ENCODE peak calls at places on chromosomes 11 and 22, in five cellular contexts. G is tibial nerve, Q is MM.1S, H is MCF 10A, S is cardiac muscle cell. B is an unnamed sample.

GRCh38 chr11:20668844-20669832 is at the start of gene NELL1:
- DNase-seq in G (no peak), Q (no peak), H (no peak), S (peak; percentile 7), B (no peak)

GRCh38 chr11:95104121-95104830 is 14.6 kb downstream of the ENDOD1 start:
- DNase-seq in G (no peak), Q (no peak), H (no peak), S (no peak), B (no peak)

GRCh38 chr22:42439821-42440674 is 7.8 kb upstream of the NFAM1 start:
- DNase-seq in G (peak; percentile 40), Q (no peak), H (peak; percentile 56), S (peak; percentile 40), B (no peak)

GRCh38 chr11:125569913-125570621 is 790 bp downstream of the EI24 start:
- DNase-seq in G (no peak), Q (peak; percentile 23), H (peak; percentile 28), S (no peak), B (peak; percentile 27)

GRCh38 chr22:38781033-38781432 is 12.9 kb downstream of the DNAL4 start:
- DNase-seq in G (no peak), Q (no peak), H (no peak), S (no peak), B (no peak)

GRCh38 chr11:78901831-78902230 is 327.2 kb upstream of the NARS2 start:
- DNase-seq in G (no peak), Q (no peak), H (no peak), S (no peak), B (no peak)

GRCh38 chr11:76303399-76303798 is 77.5 kb downstream of the THAP12 start:
- DNase-seq in G (no peak), Q (no peak), H (no peak), S (no peak), B (no peak)

GRCh38 chr11:1927151-1928037 is 7.9 kb downstream of the TNNT3 start:
- DNase-seq in G (no peak), Q (no peak), H (no peak), S (no peak), B (no peak)

GRCh38 chr11:646214-646613 is 9.1 kb downstream of the DRD4 start:
- DNase-seq in G (no peak), Q (no peak), H (no peak), S (no peak), B (no peak)

GRCh38 chr11:41534861-41535260 is 75.4 kb upstream of the LRRC4C start:
- DNase-seq in G (no peak), Q (peak; percentile 26), H (no peak), S (no peak), B (no peak)

GRCh38 chr11:75337195-75337654 is 14.2 kb downstream of the ARRB1 start:
- DNase-seq in G (no peak), Q (no peak), H (peak; percentile 72), S (peak; percentile 61), B (no peak)

GRCh38 chr22:31394326-31394725 is 5.1 kb upstream of the DRG1 start:
- DNase-seq in G (no peak), Q (no peak), H (no peak), S (no peak), B (no peak)

GRCh38 chr11:31160504-31161422 is 208.8 kb downstream of the DCDC1 start:
- DNase-seq in G (no peak), Q (peak; percentile 15), H (peak; percentile 36), S (no peak), B (no peak)

GRCh38 chr11:102469196-102469821 is 16.7 kb upstream of the TMEM123 start:
- DNase-seq in G (no peak), Q (peak; percentile 5), H (no peak), S (peak; percentile 50), B (no peak)

GRCh38 chr11:100687032-100687629 is at the start of gene ARHGAP42:
- DNase-seq in G (peak; percentile 36), Q (peak; percentile 77), H (peak; percentile 55), S (peak; percentile 79), B (peak; percentile 81)

GRCh38 chr11:66856496-66857233 is at the start of gene LRFN4:
- DNase-seq in G (no peak), Q (no peak), H (no peak), S (no peak), B (peak; percentile 65)

DNA sequence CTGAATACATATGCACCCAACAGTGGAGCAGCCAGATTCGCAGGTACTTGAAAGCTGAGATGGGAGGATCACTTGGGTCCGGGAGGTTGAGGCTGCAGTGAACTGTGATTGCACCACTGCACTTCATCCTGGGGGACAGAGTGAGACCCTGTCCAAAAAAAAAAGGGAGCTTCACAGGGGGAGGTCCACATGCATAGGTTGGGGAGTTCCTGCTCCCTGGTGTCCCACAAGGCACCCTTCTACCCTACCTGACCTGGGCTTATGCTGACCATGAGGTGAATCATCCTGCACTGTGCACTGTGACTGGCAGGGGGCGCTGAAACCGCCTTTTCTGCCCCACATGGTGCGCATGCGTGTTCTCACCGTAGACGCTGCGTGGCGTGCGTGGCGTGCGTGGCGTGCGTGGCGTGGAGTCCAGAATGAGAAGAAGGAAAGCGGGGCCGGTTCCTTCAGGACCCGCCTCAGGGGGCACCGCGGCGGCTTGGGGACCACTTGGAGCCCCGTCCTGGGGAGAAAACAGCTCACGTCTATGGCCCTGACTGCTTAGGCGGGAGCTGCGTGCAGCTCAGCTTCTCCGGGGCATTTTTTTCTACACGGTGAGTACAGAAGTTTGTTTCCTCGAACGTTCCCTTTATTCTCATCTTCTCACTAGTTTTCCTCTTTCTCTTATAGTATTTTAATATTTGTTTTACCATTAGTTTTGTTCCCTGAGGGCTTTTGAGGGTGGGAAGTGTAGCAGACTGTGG is 116.6 kb upstream of the GRK3 start:
- DNase-seq in G (peak; percentile 81), Q (peak; percentile 90), H (peak; percentile 88), S (peak; percentile 85), B (peak; percentile 95)
- TF ChIP-seq CTCF in G (peak; percentile 95), Q (peak; percentile 92), H (peak; percentile 90), S (peak; percentile 91), B (peak; percentile 99)

GRCh38 chr11:71456294-71456693 is 3.3 kb downstream of the NADSYN1 start:
- DNase-seq in G (no peak), Q (no peak), H (no peak), S (no peak), B (no peak)

GRCh38 chr11:71452354-71453020 is 516 bp upstream of the NADSYN1 start:
- DNase-seq in G (no peak), Q (peak; percentile 6), H (no peak), S (peak; percentile 61), B (no peak)

GRCh38 chr11:71453911-71454304 is 905 bp downstream of the NADSYN1 start:
- DNase-seq in G (no peak), Q (peak; percentile 7), H (no peak), S (no peak), B (no peak)

GRCh38 chr11:71453021-71453910 is at the start of gene NADSYN1:
- DNase-seq in G (peak; percentile 94), Q (peak; percentile 98), H (peak; percentile 94), S (peak; percentile 95), B (peak; percentile 99)

DNA sequence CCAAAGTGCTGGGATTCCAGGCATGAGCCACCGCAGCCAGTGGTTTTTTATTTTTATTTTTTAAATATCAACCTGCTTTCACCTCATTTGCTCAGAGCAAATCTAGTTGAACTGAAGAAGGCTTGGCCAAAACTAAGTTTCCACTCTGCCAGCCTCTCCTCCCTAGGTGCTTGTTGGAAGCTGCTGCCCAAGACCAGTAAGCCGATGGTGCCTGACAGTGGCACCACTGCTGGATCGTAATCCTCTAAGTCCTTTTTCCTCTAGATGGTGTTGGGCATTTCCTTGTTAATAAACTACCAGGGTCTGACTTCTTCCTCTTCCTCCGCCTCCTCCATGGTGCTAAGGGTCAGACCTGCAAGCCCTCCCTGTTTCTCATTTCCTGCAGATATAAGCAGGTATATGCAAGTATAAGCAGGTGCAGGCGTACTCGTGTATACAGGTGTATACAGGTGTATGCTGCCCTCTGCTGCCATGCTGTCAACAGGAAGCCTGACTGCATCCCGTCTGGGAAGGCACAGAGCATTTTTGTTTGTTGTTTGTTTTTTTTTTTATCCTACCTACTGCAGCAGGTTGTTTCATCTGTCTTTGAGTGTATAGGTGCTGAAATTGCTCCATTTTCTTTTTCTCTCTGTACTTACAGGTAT is 1.6 kb downstream of the NADSYN1 start:
- DNase-seq in G (no peak), Q (peak; percentile 19), H (peak; percentile 23), S (no peak), B (no peak)
- TF ChIP-seq CTCF in G (no peak), Q (peak; percentile 31), H (peak; percentile 6), S (no peak), B (no peak)

GRCh38 chr11:8262552-8263108 is 1.0 kb downstream of the LMO1 start:
- DNase-seq in G (no peak), Q (peak; percentile 12), H (peak; percentile 37), S (peak; percentile 66), B (no peak)
- TF ChIP-seq CTCF in G (no peak), Q (no peak), H (no peak), S (no peak), B (no peak)

DNA sequence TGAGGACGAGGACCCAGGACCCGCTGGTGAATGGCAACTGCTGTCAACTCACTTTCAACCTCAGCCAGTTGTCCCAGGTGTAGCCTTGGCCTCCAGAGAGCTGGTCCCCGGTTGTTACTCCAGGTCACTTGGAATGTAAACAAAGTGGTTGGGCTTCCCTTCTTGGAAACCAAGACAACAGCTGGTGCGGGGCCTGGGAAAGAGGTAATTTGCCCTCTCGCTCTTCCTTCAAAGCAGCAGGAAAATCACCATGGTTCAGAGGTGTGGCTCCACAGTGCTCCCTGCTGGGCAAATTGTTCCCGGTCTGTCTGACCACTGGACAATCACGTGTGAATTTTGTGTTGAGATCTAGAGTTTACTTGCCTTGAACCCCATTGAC is 15.0 kb downstream of the SLC1A2 start:
- DNase-seq in G (no peak), Q (peak; percentile 30), H (peak; percentile 50), S (peak; percentile 41), B (no peak)
- TF ChIP-seq CTCF in G (peak; percentile 40), Q (peak; percentile 80), H (peak; percentile 51), S (peak; percentile 59), B (peak; percentile 42)

DNA sequence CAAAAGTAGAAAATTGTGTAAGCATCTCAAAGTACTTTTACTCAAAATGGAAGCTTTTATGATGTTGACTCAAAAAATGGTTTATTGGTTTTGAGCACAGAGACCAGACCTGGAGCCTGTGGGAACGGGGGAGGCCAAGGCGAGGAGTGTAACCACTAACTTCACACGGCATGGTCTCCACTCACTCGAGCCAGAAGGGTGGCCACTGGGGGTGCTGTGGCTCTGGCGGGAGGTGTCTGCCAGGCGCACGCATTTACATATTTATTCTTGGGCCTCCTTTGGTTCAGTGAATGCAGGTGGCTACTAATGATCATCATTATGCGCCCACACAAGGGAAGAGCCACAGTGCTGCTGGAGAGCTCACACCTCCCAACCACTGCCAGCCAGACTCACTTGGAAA is 64.6 kb downstream of the FLRT1 start:
- DNase-seq in G (no peak), Q (no peak), H (no peak), S (no peak), B (peak; percentile 72)
- TF ChIP-seq CTCF in G (no peak), Q (peak; percentile 7), H (no peak), S (peak; percentile 17), B (peak; percentile 43)

GRCh38 chr11:4991066-4991465 is 3.6 kb upstream of the OR51L1 start:
- DNase-seq in G (no peak), Q (peak; percentile 24), H (peak; percentile 11), S (peak; percentile 10), B (no peak)
- TF ChIP-seq CTCF in G (no peak), Q (peak; percentile 15), H (no peak), S (peak; percentile 22), B (no peak)

B was measured in GM10248.